ENCODE peak calls at places on chromosome 2, in six cellular contexts. One of them, this sample, is unnamed.

GRCh38 chr2:8546319-8547283 is 135.3 kb upstream of the ID2 start:
- DNase-seq in astrocyte: no peak
- DNase-seq in fibroblast of pulmonary artery: no peak
- DNase-seq in nephron progenitor cell: no peak
- DNase-seq in omental fat pad: no peak
- DNase-seq in K562: no peak
- DNase-seq in this sample: no peak

GRCh38 chr2:171475979-171476378 is 42.0 kb downstream of the DCAF17 start:
- DNase-seq in astrocyte: no peak
- DNase-seq in fibroblast of pulmonary artery: no peak
- DNase-seq in nephron progenitor cell: no peak
- DNase-seq in omental fat pad: no peak
- DNase-seq in K562: no peak
- DNase-seq in this sample: no peak

GRCh38 chr2:178202927-178203326 is 8.6 kb downstream of the OSBPL6 start:
- DNase-seq in astrocyte: no peak
- DNase-seq in fibroblast of pulmonary artery: no peak
- DNase-seq in nephron progenitor cell: no peak
- DNase-seq in omental fat pad: no peak
- DNase-seq in K562: no peak
- DNase-seq in this sample: no peak

GRCh38 chr2:33085646-33086045 is 138.9 kb downstream of the LTBP1 start:
- DNase-seq in astrocyte: peak; percentile 47
- DNase-seq in fibroblast of pulmonary artery: no peak
- DNase-seq in nephron progenitor cell: no peak
- DNase-seq in omental fat pad: no peak
- DNase-seq in K562: no peak
- DNase-seq in this sample: no peak

GRCh38 chr2:17935242-17935885 is 56.9 kb downstream of the KCNS3 start:
- DNase-seq in astrocyte: no peak
- DNase-seq in fibroblast of pulmonary artery: no peak
- DNase-seq in nephron progenitor cell: no peak
- DNase-seq in omental fat pad: no peak
- DNase-seq in K562: no peak
- DNase-seq in this sample: no peak

GRCh38 chr2:64823794-64824193 is 165.4 kb upstream of the SLC1A4 start:
- DNase-seq in astrocyte: no peak
- DNase-seq in fibroblast of pulmonary artery: no peak
- DNase-seq in nephron progenitor cell: no peak
- DNase-seq in omental fat pad: no peak
- DNase-seq in K562: no peak
- DNase-seq in this sample: no peak

GRCh38 chr2:15506231-15506819 is 54.8 kb downstream of the NBAS start:
- DNase-seq in astrocyte: peak; percentile 26
- DNase-seq in fibroblast of pulmonary artery: no peak
- DNase-seq in nephron progenitor cell: no peak
- DNase-seq in omental fat pad: no peak
- DNase-seq in K562: no peak
- DNase-seq in this sample: peak; percentile 10

GRCh38 chr2:239778861-239779591 is 246.1 kb downstream of the NDUFA10 start:
- DNase-seq in astrocyte: no peak
- DNase-seq in fibroblast of pulmonary artery: no peak
- DNase-seq in nephron progenitor cell: no peak
- DNase-seq in omental fat pad: no peak
- DNase-seq in K562: no peak
- DNase-seq in this sample: no peak

GRCh38 chr2:19140463-19141208 is 217.8 kb downstream of the OSR1 start:
- DNase-seq in astrocyte: peak; percentile 98
- DNase-seq in fibroblast of pulmonary artery: peak; percentile 71
- DNase-seq in nephron progenitor cell: no peak
- DNase-seq in omental fat pad: no peak
- DNase-seq in K562: no peak
- DNase-seq in this sample: peak; percentile 93

GRCh38 chr2:11224887-11225286 is 69.6 kb downstream of the SLC66A3 start:
- DNase-seq in astrocyte: no peak
- DNase-seq in fibroblast of pulmonary artery: no peak
- DNase-seq in nephron progenitor cell: no peak
- DNase-seq in omental fat pad: no peak
- DNase-seq in K562: no peak
- DNase-seq in this sample: no peak

DNA sequence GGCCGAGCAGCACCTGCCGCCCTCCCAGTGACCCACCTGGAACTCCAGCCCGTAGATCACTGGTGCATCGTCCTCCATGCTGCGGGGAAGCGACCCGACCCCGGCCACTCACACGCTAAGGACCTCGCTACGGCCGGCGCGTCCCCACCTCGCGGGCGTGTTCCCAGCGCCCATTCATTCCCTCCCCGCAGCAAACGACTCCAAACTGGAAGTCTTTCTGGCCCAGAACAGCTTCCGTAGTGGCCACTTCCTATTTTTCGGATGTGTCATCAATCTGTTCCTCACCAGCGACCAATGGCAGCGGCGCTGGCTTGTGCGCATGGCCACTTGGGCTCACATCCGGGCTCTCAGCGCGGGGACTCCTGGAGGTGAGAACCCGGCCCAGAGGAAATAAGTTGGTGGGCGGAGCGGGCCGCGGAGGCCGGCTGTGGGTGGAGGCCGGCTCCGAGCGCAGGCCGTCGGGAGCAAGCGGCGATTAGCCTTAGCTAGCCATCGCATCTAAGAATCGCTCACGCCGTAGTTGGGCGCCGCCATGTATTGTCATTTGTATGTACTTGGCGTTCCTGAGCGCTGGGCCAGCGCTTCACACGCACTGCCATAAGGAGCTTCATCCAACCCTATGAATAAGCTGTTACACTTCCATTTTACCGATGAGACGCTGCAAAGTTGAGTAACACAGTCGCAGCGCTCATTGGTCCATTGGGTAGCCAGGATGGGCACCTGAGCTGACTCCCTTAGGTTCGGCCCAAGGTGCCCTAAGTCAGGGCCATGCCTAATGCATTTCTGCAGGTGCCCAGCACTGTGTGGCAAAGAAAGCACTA is at the start of gene EIPR1:
- DNase-seq in astrocyte: peak; percentile 98
- DNase-seq in fibroblast of pulmonary artery: peak; percentile 99
- DNase-seq in nephron progenitor cell: peak; percentile 93
- DNase-seq in omental fat pad: peak; percentile 97
- DNase-seq in K562: peak; percentile 99
- DNase-seq in this sample: peak; percentile 94
- TF ChIP-seq CTCF in astrocyte: no peak
- TF ChIP-seq CTCF in fibroblast of pulmonary artery: no peak
- TF ChIP-seq CTCF in nephron progenitor cell: no peak
- TF ChIP-seq CTCF in omental fat pad: no peak
- TF ChIP-seq CTCF in K562: no peak
- TF ChIP-seq CTCF in this sample: no peak

GRCh38 chr2:71153585-71153984 is 23.2 kb downstream of the MPHOSPH10 start:
- DNase-seq in astrocyte: no peak
- DNase-seq in fibroblast of pulmonary artery: no peak
- DNase-seq in nephron progenitor cell: no peak
- DNase-seq in omental fat pad: no peak
- DNase-seq in K562: no peak
- DNase-seq in this sample: no peak

GRCh38 chr2:71154279-71154678 is 23.8 kb downstream of the MPHOSPH10 start:
- DNase-seq in astrocyte: no peak
- DNase-seq in fibroblast of pulmonary artery: no peak
- DNase-seq in nephron progenitor cell: no peak
- DNase-seq in omental fat pad: no peak
- DNase-seq in K562: no peak
- DNase-seq in this sample: no peak

GRCh38 chr2:71150082-71150816 is 19.8 kb downstream of the MPHOSPH10 start:
- DNase-seq in astrocyte: no peak
- DNase-seq in fibroblast of pulmonary artery: no peak
- DNase-seq in nephron progenitor cell: no peak
- DNase-seq in omental fat pad: no peak
- DNase-seq in K562: no peak
- DNase-seq in this sample: peak; percentile 48

GRCh38 chr2:71148506-71149063 is 18.2 kb downstream of the MPHOSPH10 start:
- DNase-seq in astrocyte: no peak
- DNase-seq in fibroblast of pulmonary artery: no peak
- DNase-seq in nephron progenitor cell: no peak
- DNase-seq in omental fat pad: no peak
- DNase-seq in K562: no peak
- DNase-seq in this sample: no peak

DNA sequence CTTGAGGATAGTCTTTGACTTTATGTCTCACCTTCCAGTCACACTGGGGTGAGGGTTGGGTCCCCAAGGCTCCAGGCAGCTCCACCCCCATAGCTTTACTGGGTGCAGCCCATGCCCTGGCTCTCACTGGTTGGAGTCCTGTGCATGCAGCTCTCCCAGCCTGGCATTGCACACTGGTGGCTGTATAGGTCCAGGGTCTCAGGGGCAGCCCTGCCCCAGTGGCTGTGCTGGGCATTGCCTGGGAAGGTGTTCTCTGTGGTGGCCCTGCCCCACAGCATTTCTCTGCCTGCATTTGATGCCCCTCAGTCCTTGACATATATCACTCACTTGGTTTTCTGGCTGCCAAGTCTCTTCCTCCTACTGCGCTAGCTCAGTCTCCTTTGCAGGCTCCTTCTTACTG is 21.2 kb downstream of the MPHOSPH10 start:
- DNase-seq in astrocyte: no peak
- DNase-seq in fibroblast of pulmonary artery: no peak
- DNase-seq in nephron progenitor cell: no peak
- DNase-seq in omental fat pad: no peak
- DNase-seq in K562: no peak
- DNase-seq in this sample: no peak
- TF ChIP-seq CTCF in astrocyte: no peak
- TF ChIP-seq CTCF in fibroblast of pulmonary artery: no peak
- TF ChIP-seq CTCF in nephron progenitor cell: no peak
- TF ChIP-seq CTCF in omental fat pad: no peak
- TF ChIP-seq CTCF in K562: no peak
- TF ChIP-seq CTCF in this sample: no peak

GRCh38 chr2:55051026-55051866 is 995 bp upstream of the RTN4 start:
- DNase-seq in astrocyte: peak; percentile 100
- DNase-seq in fibroblast of pulmonary artery: peak; percentile 98
- DNase-seq in nephron progenitor cell: no peak
- DNase-seq in omental fat pad: peak; percentile 50
- DNase-seq in K562: peak; percentile 84
- DNase-seq in this sample: peak; percentile 100

GRCh38 chr2:55054076-55054475 is 3.8 kb upstream of the RTN4 start:
- DNase-seq in astrocyte: no peak
- DNase-seq in fibroblast of pulmonary artery: no peak
- DNase-seq in nephron progenitor cell: no peak
- DNase-seq in omental fat pad: no peak
- DNase-seq in K562: no peak
- DNase-seq in this sample: no peak

GRCh38 chr2:55050133-55050994 is at the start of gene RTN4:
- DNase-seq in astrocyte: peak; percentile 98
- DNase-seq in fibroblast of pulmonary artery: peak; percentile 99
- DNase-seq in nephron progenitor cell: peak; percentile 97
- DNase-seq in omental fat pad: peak; percentile 89
- DNase-seq in K562: peak; percentile 100
- DNase-seq in this sample: peak; percentile 95

GRCh38 chr2:55054476-55054875 is 4.2 kb upstream of the RTN4 start:
- DNase-seq in astrocyte: no peak
- DNase-seq in fibroblast of pulmonary artery: no peak
- DNase-seq in nephron progenitor cell: no peak
- DNase-seq in omental fat pad: no peak
- DNase-seq in K562: no peak
- DNase-seq in this sample: no peak

DNA sequence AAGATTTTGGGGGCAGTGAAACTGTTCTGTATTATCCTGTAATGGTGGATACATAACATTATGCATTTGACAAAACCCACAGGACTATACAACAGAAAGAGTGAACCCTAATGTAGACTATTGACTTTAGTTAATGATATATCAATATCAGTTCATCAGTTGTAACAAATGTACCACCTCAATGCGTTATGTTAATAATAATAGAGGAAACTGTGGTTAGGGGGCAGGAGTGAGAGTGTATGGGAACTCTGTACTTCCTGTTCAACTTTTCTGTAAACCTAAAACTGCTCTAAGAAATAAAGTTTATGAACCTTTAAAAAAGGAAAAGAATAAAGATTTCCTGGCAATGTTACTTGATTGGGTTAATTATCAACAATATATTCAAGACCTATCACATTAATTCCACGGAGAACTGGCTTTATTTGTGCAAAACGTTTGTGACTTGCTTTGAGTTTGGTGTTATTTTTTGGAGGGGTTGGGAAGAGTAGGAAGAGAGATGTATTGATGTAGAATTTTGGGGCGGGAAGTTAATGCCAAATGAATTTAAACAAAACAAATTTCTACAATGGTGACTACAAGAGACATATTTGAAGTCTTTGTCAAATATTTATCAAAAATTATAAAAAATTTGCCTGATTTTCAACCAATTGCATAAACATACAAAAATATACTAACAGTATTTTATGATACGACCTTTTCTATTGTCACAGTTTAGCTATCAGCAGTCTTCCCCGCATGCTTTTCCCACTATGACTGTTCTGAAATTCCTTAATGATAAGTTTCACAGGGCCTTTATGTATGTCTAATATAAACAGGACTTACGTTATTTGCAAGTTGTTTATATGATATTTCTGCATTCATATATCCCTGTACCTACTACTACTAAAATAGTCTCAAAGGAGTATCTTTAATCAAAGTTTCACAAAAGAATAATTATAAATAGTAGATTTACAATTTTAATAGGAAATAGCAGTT is 2.1 kb upstream of the RTN4 start:
- DNase-seq in astrocyte: peak; percentile 38
- DNase-seq in fibroblast of pulmonary artery: no peak
- DNase-seq in nephron progenitor cell: no peak
- DNase-seq in omental fat pad: no peak
- DNase-seq in K562: no peak
- DNase-seq in this sample: no peak
- TF ChIP-seq CTCF in astrocyte: no peak
- TF ChIP-seq CTCF in fibroblast of pulmonary artery: no peak
- TF ChIP-seq CTCF in nephron progenitor cell: no peak
- TF ChIP-seq CTCF in omental fat pad: no peak
- TF ChIP-seq CTCF in K562: no peak
- TF ChIP-seq CTCF in this sample: no peak

DNA sequence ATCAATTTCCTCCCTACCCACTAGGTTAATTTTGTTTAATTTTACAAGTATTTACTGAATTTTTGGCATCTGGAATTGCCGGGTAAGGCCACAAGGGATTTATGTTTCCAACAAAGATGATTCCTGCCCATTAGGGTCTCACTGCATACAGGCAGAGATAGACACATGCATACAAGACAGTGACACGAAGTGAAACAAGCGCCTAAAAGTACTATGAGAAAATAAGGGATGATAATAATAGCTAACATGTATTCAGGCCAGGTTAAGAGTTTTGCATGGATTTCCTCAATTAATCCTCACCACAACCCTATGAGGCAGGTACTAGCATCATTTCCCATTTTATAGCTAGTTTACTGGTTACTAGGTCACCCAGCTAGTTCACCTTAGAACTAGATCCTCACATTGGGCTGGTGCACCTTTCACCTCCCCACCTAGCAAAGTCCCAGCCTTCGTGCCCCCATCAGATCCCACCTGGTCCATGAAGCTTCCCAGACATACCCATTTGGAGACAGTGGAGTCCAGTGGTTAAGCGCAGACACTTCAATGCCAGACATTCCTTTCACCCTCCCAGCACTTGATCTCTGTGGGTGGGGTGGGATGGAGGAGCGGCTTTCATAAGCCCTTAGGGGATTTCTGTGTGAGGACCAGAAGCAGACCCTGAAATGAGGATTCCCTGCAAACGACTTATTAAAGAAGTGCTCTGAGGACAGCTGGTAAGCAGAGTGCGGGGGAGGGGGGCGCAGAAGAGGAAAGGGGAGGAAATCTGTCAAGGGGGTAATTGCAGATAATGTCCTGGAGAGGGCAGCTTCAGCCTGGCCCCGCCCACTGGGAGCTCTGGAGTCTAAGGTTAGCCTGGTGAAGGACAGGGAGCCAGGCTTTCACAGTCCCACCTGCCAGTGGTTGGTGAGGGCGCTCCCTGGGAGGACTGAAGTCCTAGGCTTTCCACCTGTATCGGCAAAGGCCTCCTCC is 5.8 kb upstream of the DGUOK start:
- DNase-seq in astrocyte: no peak
- DNase-seq in fibroblast of pulmonary artery: no peak
- DNase-seq in nephron progenitor cell: peak; percentile 67
- DNase-seq in omental fat pad: no peak
- DNase-seq in K562: peak; percentile 87
- DNase-seq in this sample: no peak
- TF ChIP-seq CTCF in astrocyte: no peak
- TF ChIP-seq CTCF in fibroblast of pulmonary artery: peak; percentile 17
- TF ChIP-seq CTCF in nephron progenitor cell: peak; percentile 25
- TF ChIP-seq CTCF in omental fat pad: no peak
- TF ChIP-seq CTCF in K562: peak; percentile 71
- TF ChIP-seq CTCF in this sample: peak; percentile 54

This sample was measured in bronchial epithelial cell.